ENCODE peak calls at places on chromosomes 16 and 17, in eight cellular contexts. H is left lung; O is mammary epithelial cell; D is heart left ventricle; A is breast epithelium; N is brain microvascular endothelial cell; J is CD8-positive, alpha-beta T cell; R is HCT116. Y is an unnamed sample. For H3K36me3, the result is how much of the 10 kb centered on the place peaks cover.

GRCh38 chr16:27232061-27232841 is 28.9 kb downstream of the KDM8 start:
- DNase-seq in N (no peak), O (no peak), R (no peak), J (peak), A (no peak), D (no peak), H (peak), Y (peak)

GRCh38 chr16:2091722-2092620 is 43.7 kb downstream of the PKD1 start:
- DNase-seq in D (no peak), N (no peak), O (no peak), R (no peak), H (no peak), J (no peak), A (no peak), Y (no peak)

GRCh38 chr16:57406881-57407280 is 2.3 kb downstream of the CCL17 start:
- DNase-seq in N (no peak), R (no peak), D (no peak), O (no peak), A (no peak), H (no peak), J (no peak), Y (no peak)

GRCh38 chr17:77833769-77834168 is 124.7 kb upstream of the TNRC6C start:
- DNase-seq in J (no peak), D (no peak), N (no peak), O (no peak), H (no peak), R (no peak), A (no peak), Y (peak)

GRCh38 chr16:508884-509736 is 18.4 kb upstream of the CAPN15 start:
- DNase-seq in N (peak), R (no peak), J (no peak), O (no peak), D (no peak), A (no peak), H (no peak), Y (no peak)

GRCh38 chr17:58032691-58033415 is 25.8 kb upstream of the SRSF1 start:
- DNase-seq in O (no peak), H (no peak), A (no peak), R (no peak), D (no peak), J (no peak), N (no peak), Y (no peak)

GRCh38 chr16:81706327-81707295 is 72.5 kb upstream of the PLCG2 start:
- DNase-seq in D (no peak), N (no peak), O (no peak), R (no peak), H (no peak), A (no peak), J (no peak), Y (no peak)

GRCh38 chr17:50834786-50835562 is 412 bp upstream of the WFIKKN2 start:
- DNase-seq in H (no peak), D (no peak), N (peak), A (no peak), R (no peak), O (no peak), J (no peak), Y (peak)

GRCh38 chr17:30954046-30954805 is 16.6 kb upstream of the RNF135 start:
- DNase-seq in R (no peak), H (no peak), O (no peak), A (no peak), D (no peak), J (no peak), N (peak), Y (no peak)

GRCh38 chr17:78361227-78361683 is 1.4 kb upstream of the SOCS3 start:
- DNase-seq in N (no peak), D (no peak), O (no peak), R (no peak), A (no peak), H (no peak), J (no peak), Y (no peak)

GRCh38 chr16:29645699-29646187 is 17.3 kb upstream of the SPN start:
- DNase-seq in O (no peak), N (no peak), A (no peak), H (no peak), D (no peak), J (no peak), R (peak), Y (no peak)

GRCh38 chr16:4614571-4615388 is at the start of gene UBALD1:
- DNase-seq in H (peak), R (peak), O (peak), D (peak), J (peak), N (peak), A (peak), Y (peak)

GRCh38 chr17:66135219-66135618 is 56.7 kb downstream of the CEP112 start:
- DNase-seq in D (no peak), H (no peak), A (no peak), R (no peak), N (no peak), O (no peak), J (no peak), Y (no peak)

GRCh38 chr17:48471807-48472484 is 41.9 kb upstream of the SKAP1 start:
- DNase-seq in A (no peak), J (no peak), H (no peak), N (no peak), O (no peak), D (no peak), R (no peak), Y (no peak)

GRCh38 chr17:40021471-40021961 is 6.3 kb downstream of the CSF3 start:
- DNase-seq in R (no peak), A (peak), J (no peak), O (peak), D (no peak), H (no peak), N (no peak), Y (peak)

GRCh38 chr16:89409161-89409711 is 81.1 kb downstream of the ANKRD11 start:
- DNase-seq in J (peak), H (no peak), D (no peak), R (no peak), O (peak), A (no peak), N (peak), Y (no peak)

GRCh38 chr17:9004132-9004960 is 17.0 kb upstream of the NTN1 start:
- DNase-seq in J (no peak), D (no peak), A (no peak), N (no peak), R (no peak), H (no peak), O (no peak), Y (no peak)

GRCh38 chr17:50665838-50666237 is 31.2 kb downstream of the ABCC3 start:
- DNase-seq in J (no peak), N (no peak), H (no peak), R (no peak), O (no peak), D (no peak), A (no peak), Y (no peak)

GRCh38 chr16:8108991-8109509 is 481.3 kb downstream of the TMEM114 start:
- DNase-seq in O (no peak), N (no peak), A (no peak), J (no peak), R (no peak), H (no peak), D (no peak), Y (no peak)

GRCh38 chr17:43891851-43892671 is 15.3 kb downstream of the MPP2 start:
- DNase-seq in N (no peak), O (no peak), H (no peak), D (no peak), A (no peak), J (no peak), R (no peak), Y (no peak)

GRCh38 chr16:86665319-86665675 is 86.9 kb downstream of the FOXL1 start:
- DNase-seq in H (no peak), N (peak), O (peak), R (no peak), D (no peak), J (no peak), A (no peak), Y (no peak)

GRCh38 chr17:7207120-7208001 is 12.3 kb downstream of the DLG4 start:
- DNase-seq in N (no peak), H (no peak), D (no peak), A (no peak), R (no peak), J (no peak), O (no peak), Y (no peak)

GRCh38 chr17:35763767-35764122 is 3.1 kb downstream of the C17orf50 start:
- DNase-seq in N (no peak), A (no peak), H (no peak), D (no peak), R (no peak), J (no peak), O (no peak), Y (no peak)

GRCh38 chr16:49701867-49702494 is 153.9 kb downstream of the ZNF423 start:
- DNase-seq in O (no peak), D (peak), H (no peak), J (no peak), N (no peak), A (peak), R (no peak), Y (no peak)

GRCh38 chr17:40559016-40559853 is 6.0 kb downstream of the CCR7 start:
- DNase-seq in O (no peak), D (no peak), R (no peak), H (no peak), A (peak), J (peak), N (no peak), Y (no peak)

GRCh38 chr17:72118588-72119279 is 2.1 kb upstream of the SOX9 start:
- DNase-seq in N (peak), R (peak), A (peak), J (no peak), H (peak), O (peak), D (peak), Y (no peak)

GRCh38 chr17:74530751-74531150 is 524 bp downstream of the CD300LB start:
- DNase-seq in H (peak), O (no peak), A (no peak), R (no peak), N (no peak), D (no peak), J (peak), Y (no peak)

GRCh38 chr17:42101513-42102292 is 3.4 kb upstream of the ZNF385C start:
- DNase-seq in D (peak), J (peak), N (peak), O (peak), H (peak), A (no peak), R (peak), Y (no peak)

GRCh38 chr17:3916013-3916696 is at the start of gene P2RX1:
- DNase-seq in R (no peak), N (no peak), H (peak), D (no peak), J (no peak), O (no peak), A (no peak), Y (no peak)

GRCh38 chr16:84548508-84548907 is 44.0 kb upstream of the MEAK7 start:
- DNase-seq in O (no peak), D (peak), R (no peak), A (no peak), J (no peak), H (no peak), N (no peak), Y (no peak)

GRCh38 chr17:17060930-17061329 is 18.7 kb downstream of the MPRIP start:
- DNase-seq in R (no peak), N (no peak), J (no peak), D (peak), H (peak), O (no peak), A (no peak), Y (peak)

GRCh38 chr16:57530531-57531252 is 5.7 kb downstream of the CCDC102A start:
- DNase-seq in J (no peak), D (no peak), R (no peak), N (no peak), O (no peak), H (peak), A (no peak), Y (peak)

GRCh38 chr17:53629188-53629587 is 193.5 kb upstream of the KIF2B start:
- DNase-seq in R (no peak), O (peak), H (no peak), A (no peak), D (no peak), J (no peak), N (peak), Y (no peak)

GRCh38 chr16:19861811-19862327 is 22.8 kb downstream of the GPRC5B start:
- DNase-seq in O (no peak), D (no peak), H (no peak), J (no peak), R (no peak), A (no peak), N (no peak), Y (no peak)

GRCh38 chr16:28823291-28823718 is 506 bp downstream of the ATXN2L start:
- DNase-seq in N (no peak), A (no peak), O (no peak), H (no peak), J (no peak), D (no peak), R (no peak), Y (no peak)

GRCh38 chr17:81609541-81610353 is 27.2 kb downstream of the NPLOC4 start:
- DNase-seq in J (no peak), D (peak), H (no peak), A (no peak), N (no peak), R (no peak), O (no peak), Y (no peak)
- TF ChIP-seq CTCF in J (no peak), D (no peak), H (no peak), A (no peak), N (no peak), R (no peak), O (no peak), Y (no peak)

GRCh38 chr17:38889745-38890409 is 20.0 kb downstream of the LASP1 start:
- DNase-seq in N (no peak), A (no peak), H (no peak), J (no peak), D (no peak), R (no peak), O (no peak), Y (no peak)
- H3K36me3 ChIP-seq in N (half or more), A (under half), H (half or more), J (under half), D (half or more), R (under half), O (under half), Y (half or more)

DNA sequence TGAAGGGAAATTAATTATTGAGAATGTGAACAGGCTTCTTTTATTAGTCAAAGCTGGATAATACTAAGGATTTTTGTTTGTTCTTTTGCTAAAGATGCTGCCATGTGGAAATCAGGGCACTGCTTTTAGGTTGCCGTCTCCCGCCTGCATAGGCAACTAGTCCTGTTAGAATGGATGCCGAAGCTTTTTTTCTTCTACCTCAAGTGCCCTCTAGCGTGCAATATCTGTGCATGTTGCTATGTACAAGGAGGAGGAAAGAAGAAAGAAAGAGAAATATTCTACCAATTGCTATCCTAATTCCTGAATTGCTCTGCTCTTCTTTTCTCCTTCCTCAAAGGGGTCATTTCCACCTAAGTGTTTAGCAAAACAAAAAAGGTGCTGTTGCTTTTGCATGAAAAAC is 5.2 kb upstream of the CDH8 start:
- DNase-seq in A (no peak), N (peak), O (peak), R (no peak), J (no peak), D (no peak), H (no peak), Y (no peak)
- TF ChIP-seq CTCF in A (no peak), N (peak), O (peak), R (no peak), J (no peak), D (no peak), H (no peak), Y (peak)

GRCh38 chr16:85631802-85632393 is 18.8 kb downstream of the GSE1 start:
- DNase-seq in R (no peak), N (no peak), O (no peak), A (no peak), D (no peak), H (no peak), J (no peak), Y (no peak)
- H3K36me3 ChIP-seq in R (under half), N (under half), O (under half), A (under half), D (under half), H (under half), J (under half), Y (under half)

DNA sequence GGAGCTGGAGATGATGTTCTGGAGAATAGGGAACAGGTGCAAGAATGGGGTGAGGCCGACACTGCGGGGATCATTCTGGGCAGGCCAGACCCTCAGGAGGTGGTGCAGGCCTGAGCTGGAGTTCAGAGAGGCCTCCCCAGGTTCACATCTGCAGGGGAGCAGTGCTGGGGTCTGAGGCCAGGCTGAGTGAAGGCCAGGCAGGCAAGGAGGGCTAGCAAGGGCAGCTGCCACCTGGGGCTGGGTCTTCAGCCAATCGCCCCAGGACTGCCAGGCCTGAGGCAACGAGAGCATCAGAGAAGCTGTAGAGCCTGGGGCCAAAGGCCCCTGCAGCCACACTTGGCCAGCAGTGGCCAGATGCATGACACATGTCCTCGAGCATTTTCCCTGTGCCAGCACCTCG is 14.5 kb downstream of the FOXN1 start:
- DNase-seq in J (no peak), O (no peak), R (no peak), N (no peak), H (no peak), D (no peak), A (no peak), Y (no peak)
- TF ChIP-seq CTCF in J (no peak), O (no peak), R (no peak), N (no peak), H (no peak), D (no peak), A (no peak), Y (no peak)